ENCODE peak calls at places on chromosome 10, in six cellular contexts. W is testis; V is Caco-2; L is HCT116; Y is CD8-positive, alpha-beta T cell; I is SK-N-SH. E is an unnamed sample. For H3K4me1, the result is how much of the 10 kb centered on the place peaks cover.

GRCh38 chr10:70913546-70914240 is 25.3 kb upstream of the PCBD1 start:
- DNase-seq in I (peak), V (no peak), Y (no peak), W (no peak), L (no peak), E (no peak)

GRCh38 chr10:1420663-1421362 is 316.5 kb downstream of the ADARB2 start:
- DNase-seq in W (peak), Y (peak), I (peak), V (peak), L (peak), E (peak)

GRCh38 chr10:71748671-71749191 is 24.6 kb downstream of the VSIR start:
- DNase-seq in Y (peak), V (no peak), L (no peak), W (peak), I (peak), E (no peak)

GRCh38 chr10:51092402-51092801 is 18.1 kb downstream of the PRKG1 start:
- DNase-seq in L (no peak), V (no peak), I (no peak), Y (no peak), W (peak), E (no peak)

GRCh38 chr10:128530301-128530700 is 404.1 kb upstream of the MKI67 start:
- DNase-seq in L (peak), I (peak), Y (no peak), W (no peak), V (peak), E (no peak)

GRCh38 chr10:60048146-60048545 is 141.8 kb upstream of the CCDC6 start:
- DNase-seq in L (peak), I (peak), V (peak), Y (no peak), W (no peak), E (peak)

GRCh38 chr10:115936926-115937755 is 335.9 kb downstream of the GFRA1 start:
- DNase-seq in V (no peak), W (no peak), Y (no peak), I (no peak), L (no peak), E (no peak)

GRCh38 chr10:17227367-17228080 is 517 bp upstream of the VIM start:
- DNase-seq in V (peak), L (no peak), Y (peak), W (no peak), I (peak), E (no peak)

GRCh38 chr10:99344715-99345114 is 15.6 kb downstream of the CNNM1 start:
- DNase-seq in V (no peak), W (no peak), Y (no peak), L (no peak), I (no peak), E (no peak)

GRCh38 chr10:8453587-8453986 is 399.1 kb downstream of the GATA3 start:
- DNase-seq in I (no peak), W (no peak), V (no peak), L (no peak), Y (no peak), E (no peak)

GRCh38 chr10:24822557-24822956 is 98.9 kb upstream of the ARHGAP21 start:
- DNase-seq in L (no peak), I (no peak), W (no peak), V (no peak), Y (no peak), E (no peak)

GRCh38 chr10:52316005-52316404 is 1.9 kb downstream of the DKK1 start:
- DNase-seq in W (no peak), V (no peak), I (no peak), L (no peak), Y (no peak), E (no peak)

GRCh38 chr10:23994459-23995046 is 214.4 kb upstream of the KIAA1217 start:
- DNase-seq in V (peak), I (peak), W (peak), L (peak), Y (no peak), E (peak)

GRCh38 chr10:110093722-110094121 is 85.9 kb downstream of the ADD3 start:
- DNase-seq in W (no peak), Y (no peak), I (no peak), L (no peak), V (no peak), E (no peak)

GRCh38 chr10:23408330-23408976 is 30.4 kb upstream of the OTUD1 start:
- DNase-seq in V (no peak), W (no peak), I (peak), L (no peak), Y (no peak), E (no peak)

GRCh38 chr10:2980791-2981360 is 86.5 kb upstream of the PFKP start:
- DNase-seq in I (no peak), W (no peak), Y (no peak), V (no peak), L (no peak), E (no peak)

GRCh38 chr10:124523301-124523871 is 61.8 kb downstream of the LHPP start:
- DNase-seq in W (no peak), I (no peak), V (no peak), L (no peak), Y (no peak), E (peak)

GRCh38 chr10:10613654-10614244 is 403.9 kb upstream of the CELF2 start:
- DNase-seq in L (no peak), Y (no peak), I (no peak), V (no peak), W (no peak), E (no peak)

GRCh38 chr10:33073641-33074410 is 115.8 kb upstream of the ITGB1 start:
- DNase-seq in W (no peak), I (no peak), Y (no peak), V (no peak), L (no peak), E (no peak)
- TF ChIP-seq CTCF in W (no peak), I (no peak), Y (no peak), V (no peak), L (peak), E (no peak)

DNA sequence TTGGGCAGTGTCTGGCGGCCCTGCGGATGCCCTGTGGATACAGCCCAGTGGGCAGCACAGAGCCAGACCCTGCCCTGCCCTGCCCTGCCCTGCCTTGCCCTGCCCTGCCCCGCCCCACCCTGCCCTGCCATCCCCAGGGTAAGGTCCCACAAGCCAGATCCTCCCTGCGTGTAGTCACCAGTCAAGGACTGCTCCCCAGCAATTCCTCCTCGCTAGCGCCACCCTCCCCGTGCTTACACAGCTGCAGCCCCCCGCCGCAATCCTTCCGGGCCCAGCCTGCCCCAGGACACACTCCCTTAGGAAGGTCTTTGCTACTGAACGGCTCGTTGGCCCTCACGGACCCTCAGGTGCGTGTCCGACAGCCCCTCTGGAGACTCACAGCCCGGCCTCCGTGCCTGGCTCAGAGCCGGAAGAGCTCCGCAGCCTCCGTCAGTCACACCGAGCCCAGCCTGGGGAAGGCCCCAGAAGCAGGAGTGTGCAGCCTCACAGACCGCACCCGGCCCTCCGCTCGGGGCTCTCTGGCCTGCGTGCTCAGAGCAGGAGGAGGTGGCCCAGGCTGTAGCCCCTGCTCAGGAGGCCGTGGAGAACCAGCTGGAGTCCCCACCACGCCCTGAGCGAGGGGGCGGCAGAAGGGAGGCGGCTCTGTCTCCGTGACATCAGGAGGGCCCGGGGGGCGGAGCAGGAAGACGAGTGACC is 68.3 kb downstream of the PWWP2B start:
- DNase-seq in Y (no peak), I (no peak), W (no peak), V (no peak), L (no peak), E (peak)
- H3K4me1 ChIP-seq in Y (under half), I (under half), W (half or more), V (under half), L (under half), E (under half)

DNA sequence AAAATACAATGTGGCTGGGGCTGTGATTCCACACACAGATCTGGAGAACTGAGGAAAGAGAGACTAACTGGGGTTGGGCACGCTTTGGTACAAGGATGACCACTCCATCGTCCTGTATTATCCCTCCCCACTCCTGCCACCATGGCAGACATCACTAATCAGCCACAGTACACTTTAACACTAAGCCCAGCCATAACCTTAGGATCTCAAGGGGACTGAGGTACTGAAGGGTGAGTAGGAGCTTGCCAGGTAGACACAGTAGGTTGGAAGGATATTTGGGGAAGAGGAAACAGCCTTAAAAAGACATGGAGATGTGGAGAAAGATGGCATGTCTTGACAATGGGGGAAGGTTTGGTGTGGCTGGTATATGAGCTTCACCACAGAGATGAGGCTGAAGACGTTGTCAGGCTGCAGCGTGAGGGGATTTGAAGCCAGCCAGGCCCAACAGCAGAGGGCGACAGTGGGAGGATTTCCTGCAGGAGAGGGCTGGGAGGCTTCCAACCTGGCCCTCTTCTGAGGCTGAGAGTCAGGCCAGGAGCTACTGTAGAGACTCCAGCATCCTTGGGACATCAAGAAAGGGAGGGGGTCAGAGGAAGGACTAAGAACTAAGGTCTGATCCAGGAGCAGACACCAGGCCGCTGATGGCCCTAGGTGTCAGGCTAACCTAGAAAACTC is 58.6 kb upstream of the COL13A1 start:
- DNase-seq in L (peak), V (peak), I (peak), W (peak), Y (no peak), E (peak)
- TF ChIP-seq CTCF in L (peak), V (peak), I (peak), W (no peak), Y (no peak), E (peak)

GRCh38 chr10:30034433-30035137 is 24.8 kb downstream of the JCAD start:
- DNase-seq in V (no peak), W (no peak), I (no peak), Y (no peak), L (no peak), E (no peak)
- H3K4me1 ChIP-seq in V (under half), W (under half), I (under half), Y (under half), L (under half), E (under half)

GRCh38 chr10:58963101-58963534 is 213.3 kb upstream of the PHYHIPL start:
- DNase-seq in I (no peak), L (no peak), W (no peak), Y (no peak), V (peak), E (peak)
- TF ChIP-seq CTCF in I (peak), L (peak), W (no peak), Y (no peak), V (peak), E (peak)

E was measured in neural progenitor cell.